ENCODE peak calls at places on chromosomes 4 and X, in seven cellular contexts. D is OCI-LY7, W is HCT116, C is GM23248, P is neural progenitor cell, Y is MM.1S, V is hepatocyte. I is an unnamed sample.

GRCh38 chr4:157271166-157271869 is 50.8 kb downstream of the GRIA2 start:
- DNase-seq in D (no peak), W (no peak), C (no peak), P (no peak), Y (no peak), V (no peak), I (peak; percentile 3)

GRCh38 chr4:140018931-140019618 is 134.9 kb downstream of the MAML3 start:
- DNase-seq in D (no peak), W (peak; percentile 19), C (peak; percentile 37), P (no peak), Y (no peak), V (peak; percentile 27), I (no peak)

GRCh38 chrX:16444353-16444752 is 205.6 kb upstream of the S100G start:
- DNase-seq in D (no peak), W (no peak), C (peak; percentile 68), P (no peak), Y (no peak), V (no peak), I (no peak)

GRCh38 chr4:143163618-143164017 is 21.1 kb upstream of the USP38 start:
- DNase-seq in D (no peak), W (no peak), C (no peak), P (no peak), Y (peak; percentile 36), V (no peak), I (no peak)

GRCh38 chr4:123706961-123707360 is 310.4 kb downstream of the SPRY1 start:
- DNase-seq in D (no peak), W (no peak), C (peak; percentile 26), P (no peak), Y (no peak), V (no peak), I (no peak)

GRCh38 chr4:8906991-8907595 is 35.5 kb upstream of the HMX1 start:
- DNase-seq in D (no peak), W (no peak), C (no peak), P (no peak), Y (no peak), V (no peak), I (no peak)

GRCh38 chr4:76624271-76624681 is 189.2 kb downstream of the SHROOM3 start:
- DNase-seq in D (no peak), W (no peak), C (peak; percentile 96), P (peak; percentile 16), Y (no peak), V (peak; percentile 72), I (peak; percentile 74)

GRCh38 chr4:28105271-28105859 is 1244.7 kb downstream of the STIM2 start:
- DNase-seq in D (no peak), W (no peak), C (no peak), P (no peak), Y (no peak), V (no peak), I (no peak)

GRCh38 chrX:67961516-67961915 is 417.7 kb downstream of the AR start:
- DNase-seq in D (no peak), W (no peak), C (no peak), P (no peak), Y (peak; percentile 45), V (no peak), I (no peak)

GRCh38 chr4:8705161-8706145 is 112.9 kb downstream of the CPZ start:
- DNase-seq in D (no peak), W (no peak), C (no peak), P (peak; percentile 78), Y (no peak), V (no peak), I (no peak)

GRCh38 chr4:94650129-94650495 is 107.6 kb upstream of the BMPR1B start:
- DNase-seq in D (no peak), W (no peak), C (no peak), P (no peak), Y (no peak), V (no peak), I (no peak)

GRCh38 chr4:56941403-56941802 is 33.7 kb downstream of the REST start:
- DNase-seq in D (no peak), W (no peak), C (no peak), P (no peak), Y (no peak), V (no peak), I (no peak)

GRCh38 chr4:157204634-157205244 is 15.8 kb upstream of the GRIA2 start:
- DNase-seq in D (no peak), W (peak; percentile 13), C (peak; percentile 8), P (peak; percentile 51), Y (peak; percentile 52), V (peak; percentile 31), I (peak; percentile 76)

GRCh38 chr4:141425124-141425523 is 204.4 kb downstream of the ZNF330 start:
- DNase-seq in D (no peak), W (peak; percentile 6), C (peak; percentile 72), P (no peak), Y (no peak), V (no peak), I (no peak)

GRCh38 chrX:10165580-10166247 is 8.9 kb downstream of the CLCN4 start:
- DNase-seq in D (no peak), W (no peak), C (no peak), P (no peak), Y (no peak), V (no peak), I (no peak)

GRCh38 chr4:36348403-36348938 is 67.1 kb downstream of the DTHD1 start:
- DNase-seq in D (peak; percentile 1), W (no peak), C (no peak), P (no peak), Y (no peak), V (peak; percentile 21), I (no peak)

GRCh38 chr4:105710678-105711077 is 2.1 kb downstream of the GSTCD start:
- DNase-seq in D (no peak), W (no peak), C (peak; percentile 27), P (no peak), Y (no peak), V (no peak), I (no peak)

GRCh38 chr4:144501231-144501780 is 144.7 kb upstream of the HHIP start:
- DNase-seq in D (no peak), W (no peak), C (no peak), P (no peak), Y (no peak), V (no peak), I (no peak)

GRCh38 chr4:70915048-70915815 is 13.1 kb downstream of the MOB1B start:
- DNase-seq in D (no peak), W (no peak), C (peak; percentile 48), P (no peak), Y (no peak), V (no peak), I (no peak)

GRCh38 chr4:118180776-118181175 is 146.5 kb downstream of the NDST3 start:
- DNase-seq in D (no peak), W (no peak), C (peak; percentile 47), P (no peak), Y (no peak), V (no peak), I (no peak)

GRCh38 chrX:40402771-40403533 is 177.8 kb upstream of the ATP6AP2 start:
- DNase-seq in D (no peak), W (no peak), C (peak; percentile 74), P (no peak), Y (no peak), V (peak; percentile 68), I (no peak)

GRCh38 chrX:22999696-23000223 is at the start of gene DDX53:
- DNase-seq in D (no peak), W (no peak), C (no peak), P (no peak), Y (no peak), V (no peak), I (peak; percentile 1)

GRCh38 chrX:50747471-50747900 is 66.5 kb downstream of the SHROOM4 start:
- DNase-seq in D (peak; percentile 4), W (no peak), C (peak; percentile 55), P (peak; percentile 31), Y (no peak), V (peak; percentile 16), I (peak; percentile 49)

GRCh38 chrX:77442728-77443127 is 4.5 kb upstream of the FGF16 start:
- DNase-seq in D (no peak), W (peak; percentile 59), C (peak; percentile 84), P (no peak), Y (no peak), V (no peak), I (no peak)

GRCh38 chrX:44946771-44947170 is 73.8 kb downstream of the KDM6A start:
- DNase-seq in D (no peak), W (no peak), C (no peak), P (no peak), Y (no peak), V (no peak), I (no peak)

GRCh38 chrX:151393514-151393913 is 3.5 kb upstream of the VMA21 start:
- DNase-seq in D (peak; percentile 39), W (no peak), C (no peak), P (peak; percentile 72), Y (peak; percentile 73), V (no peak), I (peak; percentile 74)

GRCh38 chr4:155587766-155588165 is 78.9 kb upstream of the GUCY1A1 start:
- DNase-seq in D (no peak), W (no peak), C (no peak), P (no peak), Y (no peak), V (no peak), I (no peak)

GRCh38 chr4:7183780-7184460 is 8.4 kb upstream of the SORCS2 start:
- DNase-seq in D (no peak), W (no peak), C (no peak), P (no peak), Y (no peak), V (no peak), I (no peak)

GRCh38 chr4:70849277-70849676 is 9.6 kb upstream of the GRSF1 start:
- DNase-seq in D (no peak), W (no peak), C (no peak), P (no peak), Y (no peak), V (no peak), I (no peak)

GRCh38 chrX:39017716-39018115 is 216.5 kb downstream of the MID1IP1 start:
- DNase-seq in D (no peak), W (no peak), C (no peak), P (peak; percentile 61), Y (no peak), V (peak; percentile 38), I (peak; percentile 2)
- TF ChIP-seq EZH2phosphoT487 in D (no peak), W (no peak), C (no peak), P (no peak), Y (no peak), V (no peak), I (no peak)

GRCh38 chr4:83657336-83657735 is 121.4 kb downstream of the GPAT3 start:
- DNase-seq in D (no peak), W (no peak), C (no peak), P (no peak), Y (no peak), V (no peak), I (no peak)
- H3K27ac ChIP-seq in D (no peak overlapping the region), W (no peak overlapping the region), C (no peak overlapping the region), P (no peak overlapping the region), Y (no peak overlapping the region), V (no peak overlapping the region), I (no peak overlapping the region)

GRCh38 chr4:137635596-137635995 is 103.3 kb upstream of the PCDH18 start:
- DNase-seq in D (no peak), W (no peak), C (no peak), P (peak; percentile 47), Y (no peak), V (no peak), I (peak; percentile 11)
- TF ChIP-seq EZH2phosphoT487 in D (no peak), W (no peak), C (no peak), P (no peak), Y (no peak), V (no peak), I (no peak)

DNA sequence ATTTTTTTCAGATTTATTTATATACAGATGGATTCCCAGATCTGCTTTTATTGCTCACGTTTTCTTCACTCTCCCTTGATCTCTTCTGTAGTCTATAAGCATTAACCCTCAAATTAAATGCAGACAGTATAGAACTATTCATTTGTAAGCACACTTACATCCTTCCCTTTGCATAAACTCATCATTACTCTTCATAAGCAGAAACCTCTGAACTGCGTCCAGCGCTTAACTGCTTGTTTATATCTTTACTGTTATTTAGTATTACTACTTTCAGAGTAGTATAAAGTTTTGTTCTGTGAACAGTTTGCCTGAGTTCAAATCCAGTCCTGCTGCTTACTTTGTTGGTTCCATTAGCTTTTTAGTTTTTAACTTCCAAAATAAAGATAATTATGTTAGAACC is 132.9 kb downstream of the STIM2 start:
- DNase-seq in D (peak; percentile 28), W (no peak), C (no peak), P (no peak), Y (no peak), V (no peak), I (no peak)
- H3K27ac ChIP-seq in D (peak overlapping the region; percentile 89), W (no peak overlapping the region), C (no peak overlapping the region), P (no peak overlapping the region), Y (no peak overlapping the region), V (no peak overlapping the region), I (no peak overlapping the region)

I was measured in GM23338.